ENCODE peak calls at places on chromosomes 4 and X, in eight cellular contexts. Q, L, S, O, K, N, M and W are unnamed samples. For H3K36me3, the result is how much of the 10 kb centered on the place peaks cover.

GRCh38 chrX:9393571-9393970 is 71.3 kb upstream of the TBL1X start:
- DNase-seq in Q (no peak), L (no peak), S (no peak), O (no peak), K (no peak), N (no peak), M (no peak), W (no peak)

GRCh38 chr4:8084712-8085490 is 73.7 kb downstream of the ABLIM2 start:
- DNase-seq in Q (no peak), L (no peak), S (no peak), O (no peak), K (no peak), N (no peak), M (no peak), W (peak)

GRCh38 chr4:183443609-183444148 is 757 bp upstream of the CDKN2AIP start:
- DNase-seq in Q (no peak), L (no peak), S (no peak), O (no peak), K (no peak), N (peak), M (no peak), W (no peak)

GRCh38 chr4:12173496-12173895 is 744.8 kb upstream of the HS3ST1 start:
- DNase-seq in Q (no peak), L (no peak), S (no peak), O (no peak), K (no peak), N (no peak), M (no peak), W (no peak)

GRCh38 chr4:63841266-63841665 is 568.0 kb downstream of the TECRL start:
- DNase-seq in Q (no peak), L (no peak), S (no peak), O (no peak), K (no peak), N (no peak), M (no peak), W (no peak)

GRCh38 chr4:6177587-6178197 is 22.7 kb downstream of the JAKMIP1 start:
- DNase-seq in Q (no peak), L (no peak), S (no peak), O (peak), K (no peak), N (no peak), M (no peak), W (no peak)

GRCh38 chr4:185859106-185859505 is 47.1 kb upstream of the SORBS2 start:
- DNase-seq in Q (no peak), L (no peak), S (no peak), O (no peak), K (no peak), N (no peak), M (no peak), W (no peak)

GRCh38 chrX:132171881-132172280 is 44.1 kb upstream of the FRMD7 start:
- DNase-seq in Q (no peak), L (no peak), S (no peak), O (no peak), K (no peak), N (no peak), M (no peak), W (no peak)

GRCh38 chr4:181939199-181939945 is 303.8 kb upstream of the TENM3 start:
- DNase-seq in Q (no peak), L (no peak), S (no peak), O (no peak), K (no peak), N (no peak), M (no peak), W (no peak)

GRCh38 chr4:157076578-157076947 is 613 bp downstream of the GLRB start:
- DNase-seq in Q (no peak), L (no peak), S (no peak), O (no peak), K (no peak), N (no peak), M (no peak), W (no peak)

GRCh38 chr4:113979157-113979972 is at the start of gene ARSJ:
- DNase-seq in Q (no peak), L (no peak), S (peak), O (no peak), K (peak), N (no peak), M (peak), W (peak)

GRCh38 chrX:12080265-12080664 is 58.0 kb upstream of the FRMPD4 start:
- DNase-seq in Q (no peak), L (peak), S (no peak), O (no peak), K (no peak), N (no peak), M (no peak), W (no peak)

GRCh38 chr4:172515266-172515879 is 653.2 kb upstream of the GALNT7 start:
- DNase-seq in Q (no peak), L (no peak), S (no peak), O (no peak), K (no peak), N (peak), M (no peak), W (no peak)

GRCh38 chrX:22760513-22761057 is 239.2 kb upstream of the DDX53 start:
- DNase-seq in Q (no peak), L (no peak), S (no peak), O (no peak), K (no peak), N (no peak), M (no peak), W (no peak)

GRCh38 chr4:181877329-181877848 is 365.8 kb upstream of the TENM3 start:
- DNase-seq in Q (no peak), L (no peak), S (no peak), O (no peak), K (no peak), N (no peak), M (no peak), W (no peak)

GRCh38 chrX:67652581-67652980 is 108.8 kb downstream of the AR start:
- DNase-seq in Q (no peak), L (no peak), S (no peak), O (no peak), K (no peak), N (no peak), M (no peak), W (no peak)

GRCh38 chrX:153933751-153934472 is 925 bp downstream of the NAA10 start:
- DNase-seq in Q (no peak), L (no peak), S (no peak), O (no peak), K (no peak), N (no peak), M (no peak), W (no peak)

GRCh38 chr4:75659512-75660031 is 13.6 kb downstream of the G3BP2 start:
- DNase-seq in Q (no peak), L (no peak), S (no peak), O (no peak), K (no peak), N (no peak), M (no peak), W (no peak)

GRCh38 chr4:86977621-86978184 is 42.9 kb downstream of the AFF1 start:
- DNase-seq in Q (no peak), L (peak), S (no peak), O (no peak), K (peak), N (no peak), M (no peak), W (no peak)

GRCh38 chrX:18899796-18900380 is 84.0 kb downstream of the PHKA2 start:
- DNase-seq in Q (no peak), L (no peak), S (no peak), O (no peak), K (no peak), N (no peak), M (no peak), W (no peak)

GRCh38 chr4:37628977-37629609 is 57.1 kb downstream of the RELL1 start:
- DNase-seq in Q (no peak), L (no peak), S (no peak), O (no peak), K (peak), N (no peak), M (no peak), W (peak)

GRCh38 chrX:63404332-63404731 is 53.2 kb upstream of the SPIN4 start:
- DNase-seq in Q (no peak), L (no peak), S (no peak), O (no peak), K (no peak), N (no peak), M (no peak), W (no peak)

GRCh38 chr4:8289151-8289750 is 19.7 kb downstream of the HTRA3 start:
- DNase-seq in Q (no peak), L (no peak), S (no peak), O (no peak), K (no peak), N (no peak), M (peak), W (peak)

GRCh38 chr4:55098805-55099204 is 26.6 kb downstream of the KDR start:
- DNase-seq in Q (no peak), L (no peak), S (no peak), O (no peak), K (no peak), N (no peak), M (no peak), W (no peak)

GRCh38 chr4:110619401-110620247 is 3.3 kb downstream of the PITX2 start:
- DNase-seq in Q (no peak), L (no peak), S (no peak), O (no peak), K (no peak), N (no peak), M (no peak), W (peak)

GRCh38 chr4:112214397-112215264 is 17.0 kb upstream of the AP1AR start:
- DNase-seq in Q (no peak), L (peak), S (no peak), O (no peak), K (peak), N (no peak), M (no peak), W (no peak)

GRCh38 chrX:132592880-132593279 is 104.0 kb upstream of the MBNL3 start:
- DNase-seq in Q (no peak), L (peak), S (no peak), O (no peak), K (no peak), N (no peak), M (no peak), W (no peak)

DNA sequence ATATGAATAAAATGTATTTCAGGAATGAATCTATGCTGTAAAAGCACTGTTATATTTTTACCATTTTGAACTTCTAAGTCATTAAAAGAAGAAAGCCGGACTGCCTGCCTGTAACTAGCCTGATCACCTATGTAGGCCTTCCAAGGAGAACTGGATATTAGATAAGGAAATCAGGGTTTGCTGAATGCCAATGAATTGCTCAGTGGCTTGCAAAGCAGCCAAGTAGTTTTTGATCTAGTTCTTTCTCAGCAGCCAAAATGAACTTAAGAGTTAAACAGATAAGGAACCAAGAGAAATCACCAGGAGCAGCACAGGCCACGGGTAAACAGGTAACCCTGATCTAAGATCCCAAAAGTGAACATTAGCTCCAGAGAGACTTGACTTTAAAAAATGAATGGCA is 3.3 kb downstream of the ANXA5 start:
- DNase-seq in Q (no peak), L (no peak), S (no peak), O (no peak), K (no peak), N (no peak), M (no peak), W (no peak)
- H3K36me3 ChIP-seq in Q (under half), L (under half), S (under half), O (under half), K (under half), N (under half), M (under half), W (under half)

DNA sequence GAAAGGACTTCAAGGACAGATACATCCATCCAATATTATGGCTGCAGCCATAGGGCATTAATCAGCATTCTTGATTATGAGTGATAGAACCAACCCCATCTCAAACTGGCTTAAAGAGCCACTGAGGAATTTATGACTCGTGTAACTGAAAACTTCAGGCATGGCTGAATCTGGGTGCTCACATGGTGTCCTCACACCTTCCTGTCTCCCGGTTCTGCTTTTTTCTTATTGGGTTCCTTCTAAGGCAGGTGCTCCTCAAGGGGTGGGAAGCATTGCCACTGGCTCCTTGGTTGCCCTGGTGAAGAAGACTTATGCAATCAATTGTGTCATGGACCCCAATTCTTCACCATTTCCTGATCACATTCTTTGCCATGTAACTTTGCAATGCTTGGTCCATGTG is 4.3 kb upstream of the ZCCHC4 start:
- DNase-seq in Q (no peak), L (no peak), S (no peak), O (no peak), K (no peak), N (no peak), M (no peak), W (no peak)
- H3K36me3 ChIP-seq in Q (under half), L (under half), S (under half), O (under half), K (under half), N (under half), M (under half), W (under half)

GRCh38 chr4:118711047-118711446 is 25.9 kb downstream of the METTL14 start:
- DNase-seq in Q (no peak), L (no peak), S (no peak), O (no peak), K (no peak), N (no peak), M (no peak), W (no peak)
- H3K36me3 ChIP-seq in Q (under half), L (under half), S (half or more), O (under half), K (under half), N (under half), M (half or more), W (under half)

DNA sequence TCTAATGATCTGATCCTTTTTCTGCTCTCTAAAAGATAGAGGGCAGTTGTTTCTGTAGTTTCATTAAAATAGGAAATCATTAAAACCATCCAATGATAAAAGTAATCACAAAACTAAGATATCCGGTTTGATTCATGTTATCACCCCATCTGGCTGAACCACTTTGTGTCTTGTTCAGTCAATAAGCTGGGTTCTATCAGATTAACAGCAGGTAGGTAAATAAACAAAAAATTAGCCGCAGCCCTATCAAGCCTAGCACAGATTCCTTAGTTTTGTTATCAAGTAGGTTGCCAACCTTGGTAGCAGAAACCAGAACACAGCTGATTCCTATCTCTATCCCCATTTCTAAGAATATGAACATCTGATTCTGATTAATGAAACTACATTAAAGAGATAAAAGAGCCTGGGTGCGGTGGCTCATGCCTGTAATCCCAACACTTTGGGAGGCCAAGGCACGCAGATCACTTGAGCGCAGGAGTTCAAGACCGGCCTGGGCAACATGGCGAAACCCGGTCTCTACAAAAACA is 118.6 kb upstream of the PLAC1 start:
- DNase-seq in Q (no peak), L (no peak), S (no peak), O (no peak), K (no peak), N (no peak), M (no peak), W (no peak)
- H3K36me3 ChIP-seq in Q (under half), L (under half), S (half or more), O (under half), K (under half), N (under half), M (under half), W (under half)

GRCh38 chr4:85760521-85760920 is 285.6 kb downstream of the ARHGAP24 start:
- DNase-seq in Q (no peak), L (no peak), S (no peak), O (no peak), K (no peak), N (no peak), M (no peak), W (no peak)

GRCh38 chr4:85759392-85759791 is 284.4 kb downstream of the ARHGAP24 start:
- DNase-seq in Q (no peak), L (no peak), S (no peak), O (no peak), K (no peak), N (no peak), M (no peak), W (no peak)

GRCh38 chr4:85763207-85763606 is 288.3 kb downstream of the ARHGAP24 start:
- DNase-seq in Q (no peak), L (no peak), S (no peak), O (no peak), K (no peak), N (no peak), M (no peak), W (no peak)

GRCh38 chr4:85762204-85762884 is 287.4 kb downstream of the ARHGAP24 start:
- DNase-seq in Q (no peak), L (no peak), S (peak), O (no peak), K (no peak), N (no peak), M (no peak), W (no peak)

GRCh38 chr4:85761803-85762202 is 286.9 kb downstream of the ARHGAP24 start:
- DNase-seq in Q (no peak), L (no peak), S (peak), O (no peak), K (no peak), N (no peak), M (no peak), W (peak)
- H3K36me3 ChIP-seq in Q (under half), L (under half), S (under half), O (under half), K (under half), N (under half), M (under half), W (under half)

DNA sequence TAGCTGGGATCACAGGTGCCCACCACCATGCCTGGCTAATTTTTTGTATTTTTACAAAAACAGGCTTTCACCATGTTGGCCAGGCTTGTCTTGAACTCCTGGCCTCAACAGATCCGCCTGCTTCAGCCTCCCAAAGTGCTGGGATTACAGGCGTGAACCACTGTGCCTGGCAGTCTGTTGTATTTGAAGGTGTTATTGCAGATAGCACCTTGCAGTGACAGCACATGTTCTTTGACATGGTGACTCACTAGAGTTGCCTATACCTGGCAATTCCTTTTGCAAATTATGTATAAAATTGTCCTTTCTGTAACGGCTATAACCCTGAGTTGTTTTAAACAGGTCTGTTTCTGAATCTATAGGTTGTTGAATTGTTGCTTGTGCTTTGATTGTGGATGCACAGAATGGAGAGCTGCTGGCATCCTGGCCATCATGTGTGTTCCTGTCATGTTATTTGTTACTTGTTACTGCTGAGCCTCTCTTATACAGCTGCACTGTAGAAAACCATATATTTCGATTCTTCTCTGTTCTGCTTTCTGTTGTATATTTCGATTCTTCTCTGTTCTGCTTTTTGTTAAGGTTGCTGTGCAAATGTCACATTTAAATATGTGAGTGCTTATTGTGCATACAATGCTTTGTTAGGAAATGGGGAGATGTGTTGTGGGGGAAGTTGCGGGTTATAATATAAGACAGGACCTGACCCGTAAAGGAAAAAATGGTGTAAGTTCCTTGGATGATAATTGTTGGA is 8.1 kb downstream of the OGT start:
- DNase-seq in Q (no peak), L (no peak), S (no peak), O (no peak), K (no peak), N (no peak), M (no peak), W (no peak)
- H3K36me3 ChIP-seq in Q (under half), L (under half), S (half or more), O (under half), K (under half), N (under half), M (under half), W (under half)

GRCh38 chr4:1211951-1212545 is 36.9 kb downstream of the CTBP1 start:
- DNase-seq in Q (no peak), L (no peak), S (no peak), O (no peak), K (no peak), N (no peak), M (peak), W (peak)
- H3K36me3 ChIP-seq in Q (under half), L (under half), S (half or more), O (under half), K (under half), N (under half), M (half or more), W (under half)

DNA sequence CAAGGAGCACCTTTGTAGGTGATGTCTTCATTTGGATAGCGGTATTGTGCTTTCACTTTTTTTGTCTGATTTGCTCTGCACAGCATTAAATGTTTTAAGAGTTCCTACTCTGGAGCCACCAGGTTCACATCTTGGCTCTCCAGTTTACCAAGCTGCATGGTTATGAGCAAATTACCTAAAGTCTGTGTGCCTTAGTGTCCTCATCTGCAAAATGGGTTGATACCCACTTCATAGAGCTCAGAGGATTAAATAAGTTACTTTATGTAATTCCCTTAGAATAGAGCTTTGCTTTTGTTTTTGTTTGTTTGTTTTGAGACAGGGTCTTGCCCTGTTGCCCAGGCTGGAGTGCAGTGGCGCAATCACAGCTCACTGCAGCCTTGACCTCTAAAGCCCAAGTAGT is 58.2 kb downstream of the UBE2K start:
- DNase-seq in Q (no peak), L (no peak), S (no peak), O (no peak), K (no peak), N (no peak), M (no peak), W (no peak)
- H3K36me3 ChIP-seq in Q (under half), L (under half), S (half or more), O (under half), K (under half), N (under half), M (half or more), W (under half)

GRCh38 chr4:168917150-168917779 is 92.8 kb downstream of the CBR4 start:
- DNase-seq in Q (no peak), L (peak), S (no peak), O (no peak), K (peak), N (no peak), M (no peak), W (no peak)

GRCh38 chr4:168908859-168909390 is 101.1 kb downstream of the CBR4 start:
- DNase-seq in Q (no peak), L (no peak), S (no peak), O (no peak), K (no peak), N (no peak), M (no peak), W (no peak)

GRCh38 chr4:168919706-168920324 is 90.2 kb downstream of the CBR4 start:
- DNase-seq in Q (no peak), L (peak), S (no peak), O (no peak), K (no peak), N (no peak), M (no peak), W (no peak)

DNA sequence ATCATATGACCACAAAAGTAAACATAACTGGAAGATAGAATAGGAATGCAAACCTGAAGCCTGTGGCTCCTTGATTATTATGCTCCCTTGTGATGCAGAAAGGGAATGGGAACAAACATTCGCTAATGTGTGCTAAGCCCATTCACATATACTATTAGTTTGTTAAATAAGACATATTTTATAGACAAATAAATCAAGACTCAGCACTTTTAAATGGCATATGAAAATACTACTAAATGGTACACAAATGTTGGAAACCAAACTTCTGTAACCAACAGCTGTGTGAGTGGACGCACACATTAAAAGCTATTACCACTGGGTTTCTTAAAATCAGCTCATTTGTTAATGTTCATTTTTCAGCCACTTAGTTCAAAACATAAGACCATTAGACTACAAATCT is 96.0 kb downstream of the CBR4 start:
- DNase-seq in Q (no peak), L (no peak), S (no peak), O (no peak), K (no peak), N (no peak), M (no peak), W (no peak)
- H3K36me3 ChIP-seq in Q (under half), L (under half), S (half or more), O (under half), K (under half), N (under half), M (half or more), W (under half)